ENCODE peak calls at places on chromosomes 4 and X, in six cellular contexts. J is suprapubic skin, U is fibroblast of lung, D is kidney, G is neuronal stem cell, W is tibial artery. Y is an unnamed sample. For H3K36me3, the result is how much of the 10 kb centered on the place peaks cover.

GRCh38 chr4:170030121-170030520 is 3.9 kb upstream of the MFAP3L start:
- DNase-seq in J (no peak), U (peak), D (no peak), G (no peak), W (no peak), Y (no peak)

GRCh38 chr4:8769645-8770517 is 101.8 kb downstream of the HMX1 start:
- DNase-seq in J (peak), U (no peak), D (peak), G (no peak), W (peak), Y (no peak)

GRCh38 chr4:186642998-186643397 is 80.7 kb downstream of the FAT1 start:
- DNase-seq in J (no peak), U (no peak), D (no peak), G (no peak), W (no peak), Y (no peak)

GRCh38 chr4:150082241-150082640 is 4.0 kb downstream of the DCLK2 start:
- DNase-seq in J (no peak), U (no peak), D (no peak), G (no peak), W (no peak), Y (no peak)

GRCh38 chrX:25028726-25029125 is 13.0 kb upstream of the ARX start:
- DNase-seq in J (no peak), U (peak), D (no peak), G (no peak), W (no peak), Y (no peak)

GRCh38 chrX:57445046-57445445 is 146.8 kb upstream of the ZXDB start:
- DNase-seq in J (no peak), U (no peak), D (no peak), G (no peak), W (no peak), Y (no peak)

GRCh38 chr4:77308843-77309242 is 151.8 kb downstream of the CCNG2 start:
- DNase-seq in J (no peak), U (peak), D (no peak), G (peak), W (no peak), Y (no peak)

GRCh38 chrX:153816821-153817220 is 13.5 kb downstream of the PDZD4 start:
- DNase-seq in J (no peak), U (no peak), D (no peak), G (no peak), W (no peak), Y (no peak)

GRCh38 chrX:150160656-150161055 is 202.5 kb upstream of the MAMLD1 start:
- DNase-seq in J (no peak), U (no peak), D (no peak), G (no peak), W (no peak), Y (no peak)

GRCh38 chrX:44898411-44899221 is 25.6 kb downstream of the KDM6A start:
- DNase-seq in J (no peak), U (peak), D (no peak), G (no peak), W (no peak), Y (no peak)

GRCh38 chr4:69116645-69117321 is 20.5 kb downstream of the UGT2B7 start:
- DNase-seq in J (no peak), U (no peak), D (no peak), G (no peak), W (no peak), Y (no peak)

GRCh38 chr4:41339812-41340809 is 83.4 kb downstream of the UCHL1 start:
- DNase-seq in J (no peak), U (peak), D (no peak), G (no peak), W (no peak), Y (no peak)

DNA sequence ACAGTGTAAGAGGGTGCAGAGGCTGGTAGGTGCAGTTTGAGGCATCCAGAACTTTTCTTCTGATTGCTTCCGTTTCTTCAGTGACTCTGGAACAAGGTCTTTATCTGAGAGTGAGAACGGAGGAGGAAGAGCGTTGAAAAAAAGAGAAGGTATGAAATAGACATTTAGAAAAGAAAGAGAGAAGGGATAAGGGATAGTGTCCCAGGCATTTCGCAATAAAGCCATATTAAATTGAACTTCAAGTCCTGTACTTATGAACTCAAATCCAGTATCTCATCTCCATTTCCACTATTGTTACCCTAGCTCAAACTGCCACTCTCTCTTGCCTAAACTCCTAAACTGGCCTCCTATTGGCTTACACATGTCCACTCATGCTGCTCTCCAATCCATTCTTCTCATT is 36.7 kb downstream of the NPY2R start:
- DNase-seq in J (no peak), U (no peak), D (no peak), G (no peak), W (no peak), Y (no peak)
- H3K36me3 ChIP-seq in J (under half), U (under half), D (under half), G (under half), W (under half), Y (under half)

GRCh38 chrX:118976599-118977340 is 2.4 kb downstream of the LONRF3 start:
- DNase-seq in J (peak), U (no peak), D (peak), G (no peak), W (peak), Y (no peak)
- H3K4me3 ChIP-seq in J (peak), U (no peak), D (no peak), G (peak), W (peak), Y (no peak)

GRCh38 chr4:7018281-7018680 is 24.9 kb upstream of the TADA2B start:
- DNase-seq in J (no peak), U (no peak), D (no peak), G (no peak), W (no peak), Y (no peak)
- H3K36me3 ChIP-seq in J (half or more), U (under half), D (under half), G (under half), W (under half), Y (under half)

DNA sequence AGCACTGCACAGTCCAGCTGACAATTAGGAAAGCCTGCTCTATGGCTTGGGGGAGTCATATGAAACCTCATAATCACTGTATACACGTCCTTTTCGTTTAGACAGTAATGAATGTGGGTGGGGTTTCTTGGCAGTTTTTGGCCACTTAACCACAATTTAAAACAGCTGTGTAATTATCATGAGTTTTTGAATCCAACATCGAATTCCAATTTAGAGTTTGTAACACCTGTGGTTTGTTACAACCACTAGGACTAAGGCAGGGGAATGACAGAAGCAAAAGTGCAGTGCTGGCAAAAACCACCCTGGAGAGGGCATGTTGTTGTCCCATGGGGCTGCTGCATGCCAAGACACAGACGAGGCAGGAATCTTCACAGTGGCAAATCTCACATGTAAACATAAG is 99.5 kb downstream of the CXXC4 start:
- DNase-seq in J (no peak), U (peak), D (no peak), G (no peak), W (no peak), Y (no peak)
- H3K4me3 ChIP-seq in J (no peak), U (no peak), D (no peak), G (no peak), W (no peak), Y (no peak)

GRCh38 chrX:136598631-136599030 is 49.3 kb upstream of the CD40LG start:
- DNase-seq in J (no peak), U (no peak), D (no peak), G (no peak), W (no peak), Y (no peak)

GRCh38 chrX:136600059-136600458 is 47.9 kb upstream of the CD40LG start:
- DNase-seq in J (no peak), U (no peak), D (no peak), G (no peak), W (no peak), Y (no peak)

GRCh38 chrX:136597356-136597755 is 50.6 kb upstream of the CD40LG start:
- DNase-seq in J (no peak), U (no peak), D (no peak), G (no peak), W (no peak), Y (no peak)

DNA sequence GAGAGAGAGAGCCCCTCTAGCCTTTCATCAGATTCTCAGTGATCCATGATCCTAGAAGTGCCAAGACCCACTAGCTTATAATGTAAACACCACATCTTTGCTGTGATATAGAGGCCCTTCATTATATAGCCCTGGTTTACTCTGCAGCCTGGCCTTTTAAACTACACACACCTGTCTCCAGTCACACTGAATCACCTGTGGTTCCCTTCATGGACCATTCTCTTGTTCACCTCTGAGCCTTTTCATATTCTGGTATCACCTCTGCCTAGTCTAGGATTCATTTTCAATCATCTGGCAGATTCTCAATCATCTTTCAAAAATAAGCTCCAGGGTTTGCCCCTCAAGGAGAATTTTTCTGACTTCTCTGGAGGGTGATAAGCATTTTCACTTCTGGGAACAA is 50.0 kb upstream of the CD40LG start:
- DNase-seq in J (no peak), U (no peak), D (no peak), G (no peak), W (no peak), Y (no peak)
- H3K36me3 ChIP-seq in J (under half), U (under half), D (under half), G (under half), W (under half), Y (under half)

DNA sequence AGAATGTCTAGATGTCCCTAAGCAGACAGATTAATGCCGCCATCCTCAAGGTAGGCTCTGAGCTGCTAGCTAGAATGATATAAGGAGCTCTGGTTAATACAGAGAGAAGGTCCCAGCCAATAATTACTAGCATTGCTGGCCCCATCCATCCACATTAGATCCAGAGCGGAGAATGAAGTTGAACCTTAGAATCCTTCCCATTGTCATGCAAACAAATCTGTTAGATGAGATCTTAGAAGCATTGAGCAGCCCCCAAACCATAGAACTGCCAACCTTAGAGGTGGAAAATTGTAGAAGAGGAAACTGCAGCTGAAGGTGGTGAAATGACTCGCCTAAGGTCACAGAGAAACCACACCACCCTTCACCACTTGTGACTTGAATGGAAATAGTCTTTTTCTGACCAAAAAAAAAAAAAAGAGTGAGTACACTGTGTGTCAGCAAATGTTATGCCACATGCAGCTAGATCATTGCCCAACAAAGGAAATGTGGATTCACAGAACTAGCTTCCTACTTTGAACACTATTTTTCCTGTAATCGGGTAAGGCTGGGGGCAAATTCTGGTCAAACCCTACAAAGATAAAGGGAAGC is 162.1 kb downstream of the SMIM20 start:
- DNase-seq in J (no peak), U (peak), D (no peak), G (no peak), W (no peak), Y (no peak)
- H3K4me3 ChIP-seq in J (no peak), U (no peak), D (no peak), G (no peak), W (no peak), Y (no peak)

GRCh38 chr4:52701207-52701606 is 42.1 kb upstream of the USP46 start:
- DNase-seq in J (no peak), U (no peak), D (no peak), G (no peak), W (no peak), Y (no peak)
- H3K36me3 ChIP-seq in J (under half), U (under half), D (under half), G (under half), W (under half), Y (under half)

DNA sequence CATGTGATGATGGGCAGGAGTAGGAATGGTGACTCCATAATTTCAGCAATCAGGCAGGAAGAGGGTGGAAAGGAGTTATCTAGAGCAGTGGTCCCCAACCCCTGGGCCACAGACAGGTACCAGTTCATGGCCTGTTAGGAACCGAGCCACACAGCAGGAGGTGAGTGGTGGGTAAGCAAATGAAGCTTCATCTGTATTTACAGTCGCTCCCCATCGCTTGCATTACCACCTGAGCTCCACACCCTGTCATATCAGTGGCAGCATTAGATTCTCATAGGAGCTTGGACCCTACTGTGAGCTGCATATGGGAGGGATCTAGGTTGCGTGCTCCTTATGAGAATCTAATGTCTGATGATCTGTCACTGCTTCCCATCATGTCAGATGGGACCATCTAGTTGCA is 1.4 kb upstream of the TLR10 start:
- DNase-seq in J (no peak), U (no peak), D (no peak), G (no peak), W (no peak), Y (no peak)
- H3K4me3 ChIP-seq in J (no peak), U (no peak), D (no peak), G (no peak), W (no peak), Y (no peak)

DNA sequence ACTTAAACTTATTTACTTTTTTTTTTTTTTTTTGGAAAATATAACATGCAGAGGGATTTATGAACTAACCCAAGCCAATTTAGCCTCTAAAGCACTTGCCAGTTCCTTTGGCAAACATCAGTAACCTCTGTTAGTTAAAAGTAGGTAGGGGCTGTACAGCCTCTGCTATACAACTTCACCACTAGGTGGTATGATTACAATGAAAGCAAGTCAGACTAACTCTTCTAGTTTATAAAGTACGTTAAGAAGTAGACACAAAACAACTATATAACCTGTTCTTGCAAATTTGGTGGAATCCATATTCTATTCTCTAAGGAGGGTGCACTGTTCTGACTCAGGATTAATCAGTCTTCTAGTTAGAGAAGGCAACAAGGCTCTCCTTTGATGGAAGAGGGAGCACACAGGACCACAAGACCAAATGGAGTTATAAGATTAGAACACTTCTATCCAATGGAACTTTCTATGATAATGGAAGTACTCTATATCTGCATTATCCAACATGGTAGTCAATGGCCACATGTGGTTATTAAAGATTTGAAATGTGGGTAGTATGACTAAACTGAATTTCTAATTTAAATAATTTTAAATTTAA is 12.8 kb downstream of the AIMP1 start:
- DNase-seq in J (no peak), U (peak), D (no peak), G (no peak), W (no peak), Y (no peak)
- H3K36me3 ChIP-seq in J (half or more), U (under half), D (under half), G (under half), W (half or more), Y (under half)

GRCh38 chr4:39151120-39151713 is 31.1 kb upstream of the WDR19 start:
- DNase-seq in J (no peak), U (peak), D (no peak), G (no peak), W (no peak), Y (no peak)

GRCh38 chr4:39157520-39157919 is 24.8 kb upstream of the WDR19 start:
- DNase-seq in J (no peak), U (no peak), D (no peak), G (no peak), W (no peak), Y (no peak)

DNA sequence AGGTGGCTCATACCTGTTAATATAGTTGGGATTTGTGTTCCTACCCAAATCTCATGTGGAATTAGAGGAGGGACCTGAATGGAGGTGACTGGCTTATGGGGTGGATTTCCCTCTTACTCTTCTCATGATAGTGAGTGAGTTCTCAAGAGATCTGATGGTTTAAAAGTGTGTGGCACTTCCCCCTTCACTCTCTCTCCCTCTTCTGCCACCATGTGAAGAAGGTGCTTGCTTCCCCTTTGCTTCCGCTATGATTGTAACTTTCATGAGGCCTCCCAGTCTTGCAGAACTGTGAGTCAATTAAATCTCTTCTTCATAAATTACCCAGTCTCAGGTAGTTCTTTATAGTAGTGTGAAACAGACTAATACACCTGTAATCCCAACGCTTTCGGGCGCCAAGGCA is 28.3 kb upstream of the WDR19 start:
- DNase-seq in J (no peak), U (no peak), D (no peak), G (no peak), W (no peak), Y (no peak)
- H3K4me3 ChIP-seq in J (no peak), U (no peak), D (no peak), G (no peak), W (no peak), Y (no peak)